ENCODE peak calls at places on chromosomes 2 and 18, in five cellular contexts. T, V, I, N and W are unnamed samples.

GRCh38 chr2:32947484-32948143 is 861 bp downstream of the LTBP1 start:
- DNase-seq in T (peak), V (peak), I (peak), N (peak), W (peak)

GRCh38 chr2:232795920-232796319 is 19.6 kb upstream of the KCNJ13 start:
- DNase-seq in T (no peak), V (no peak), I (no peak), N (no peak), W (no peak)

GRCh38 chr2:230909841-230910545 is 15.0 kb downstream of the GPR55 start:
- DNase-seq in T (peak), V (no peak), I (no peak), N (no peak), W (no peak)

GRCh38 chr18:48488388-48488850 is 50.4 kb upstream of the CTIF start:
- DNase-seq in T (peak), V (peak), I (no peak), N (no peak), W (peak)

GRCh38 chr18:60873708-60874107 is 459.5 kb upstream of the CDH20 start:
- DNase-seq in T (no peak), V (no peak), I (no peak), N (no peak), W (no peak)

GRCh38 chr18:13501896-13502295 is 224.5 kb downstream of the FAM210A start:
- DNase-seq in T (no peak), V (no peak), I (peak), N (no peak), W (no peak)

GRCh38 chr18:67358947-67359346 is 157.6 kb downstream of the DSEL start:
- DNase-seq in T (no peak), V (no peak), I (no peak), N (no peak), W (no peak)

GRCh38 chr18:499351-500229 is 911 bp downstream of the COLEC12 start:
- DNase-seq in T (no peak), V (peak), I (no peak), N (peak), W (no peak)

GRCh38 chr2:202387608-202388342 is 11.6 kb downstream of the BMPR2 start:
- DNase-seq in T (no peak), V (peak), I (no peak), N (no peak), W (no peak)

GRCh38 chr2:240149943-240150784 is 9.7 kb upstream of the OTOS start:
- DNase-seq in T (no peak), V (peak), I (peak), N (peak), W (peak)

GRCh38 chr2:158505448-158505934 is 48.7 kb downstream of the PKP4 start:
- DNase-seq in T (no peak), V (no peak), I (no peak), N (no peak), W (no peak)

GRCh38 chr2:55431982-55432627 is 12.4 kb upstream of the CCDC88A start:
- DNase-seq in T (no peak), V (peak), I (peak), N (peak), W (no peak)

GRCh38 chr2:235514627-235515363 is 21.0 kb downstream of the AGAP1 start:
- DNase-seq in T (peak), V (no peak), I (no peak), N (peak), W (peak)

GRCh38 chr2:24818721-24819167 is 25.5 kb downstream of the CENPO start:
- DNase-seq in T (peak), V (peak), I (no peak), N (no peak), W (no peak)

GRCh38 chr18:79456105-79456980 is 60.6 kb downstream of the NFATC1 start:
- DNase-seq in T (no peak), V (no peak), I (no peak), N (no peak), W (no peak)

GRCh38 chr18:68893396-68893795 is 95.5 kb downstream of the CCDC102B start:
- DNase-seq in T (no peak), V (no peak), I (no peak), N (no peak), W (no peak)

GRCh38 chr2:9347411-9347853 is 75.9 kb downstream of the ITGB1BP1 start:
- DNase-seq in T (peak), V (peak), I (no peak), N (no peak), W (no peak)